ENCODE peak calls at places on chromosome 16, in seven cellular contexts. Z is A549, P is ovary, X is Peyer's patch, B is uterus, E is adrenal gland, A is GM12892. G is an unnamed sample.

GRCh38 chr16:51152691-51153261 is 1.7 kb upstream of the SALL1 start:
- DNase-seq in Z (no peak), B (peak), P (no peak), A (no peak), X (no peak), E (no peak), G (peak)

GRCh38 chr16:23398987-23399805 is 53.8 kb downstream of the COG7 start:
- DNase-seq in P (no peak), X (no peak), A (no peak), Z (no peak), B (no peak), E (no peak), G (no peak)

GRCh38 chr16:60295451-60295850 is 1561.3 kb upstream of the GOT2 start:
- DNase-seq in A (no peak), X (no peak), Z (no peak), E (no peak), P (no peak), B (no peak), G (no peak)

GRCh38 chr16:23679274-23679985 is 741 bp downstream of the PLK1 start:
- DNase-seq in E (no peak), P (no peak), Z (peak), X (peak), A (peak), B (no peak), G (peak)

GRCh38 chr16:49439050-49439449 is 65.4 kb downstream of the C16orf78 start:
- DNase-seq in E (no peak), B (no peak), X (no peak), P (no peak), Z (no peak), A (no peak), G (no peak)

GRCh38 chr16:88878967-88879787 is 12.7 kb upstream of the PABPN1L start:
- DNase-seq in B (no peak), Z (no peak), P (no peak), A (no peak), X (no peak), E (no peak), G (no peak)

GRCh38 chr16:4663756-4664465 is 29.5 kb upstream of the NUDT16L1 start:
- DNase-seq in Z (no peak), P (no peak), A (no peak), B (no peak), X (peak), E (peak), G (no peak)

GRCh38 chr16:87203060-87203656 is 114.0 kb downstream of the C16orf95 start:
- DNase-seq in E (peak), Z (peak), X (peak), B (no peak), A (peak), P (no peak), G (peak)

GRCh38 chr16:67874147-67874771 is 1.4 kb downstream of the EDC4 start:
- DNase-seq in P (no peak), A (no peak), X (no peak), B (no peak), Z (no peak), E (no peak), G (no peak)

GRCh38 chr16:56576585-56577299 is 11.9 kb downstream of the MT4 start:
- DNase-seq in X (peak), A (peak), Z (peak), P (peak), E (peak), B (peak), G (peak)

GRCh38 chr16:72819345-72819744 is 228.6 kb downstream of the ZFHX3 start:
- DNase-seq in B (no peak), E (no peak), A (no peak), X (no peak), Z (no peak), P (no peak), G (peak)

GRCh38 chr16:24499193-24499814 is 40.1 kb upstream of the RBBP6 start:
- DNase-seq in A (no peak), X (no peak), P (no peak), Z (peak), B (no peak), E (peak), G (peak)

GRCh38 chr16:88284626-88285513 is 97.9 kb upstream of the ZNF469 start:
- DNase-seq in B (no peak), A (no peak), X (no peak), P (no peak), E (no peak), Z (no peak), G (no peak)

GRCh38 chr16:81558077-81558443 is 113.5 kb downstream of the CMIP start:
- DNase-seq in B (no peak), A (no peak), E (no peak), P (no peak), X (no peak), Z (no peak), G (no peak)

GRCh38 chr16:56911771-56912541 is 20.0 kb upstream of the HERPUD1 start:
- DNase-seq in B (no peak), X (no peak), P (peak), Z (no peak), E (peak), A (peak), G (peak)

GRCh38 chr16:28202147-28202746 is 9.5 kb downstream of the XPO6 start:
- DNase-seq in P (no peak), Z (no peak), A (no peak), X (no peak), B (no peak), E (no peak), G (peak)

GRCh38 chr16:77276686-77277085 is 77.5 kb downstream of the SYCE1L start:
- DNase-seq in B (no peak), E (no peak), Z (no peak), X (no peak), A (no peak), P (no peak), G (no peak)

GRCh38 chr16:23739516-23739915 is 15.3 kb upstream of the CHP2 start:
- DNase-seq in B (no peak), X (no peak), A (no peak), Z (no peak), E (no peak), P (no peak), G (no peak)

GRCh38 chr16:56860226-56861020 is 4.6 kb upstream of the SLC12A3 start:
- DNase-seq in Z (no peak), B (no peak), P (no peak), A (peak), E (no peak), X (no peak), G (no peak)

GRCh38 chr16:53773150-53773846 is 69.3 kb downstream of the FTO start:
- DNase-seq in Z (peak), B (peak), E (peak), P (no peak), A (no peak), X (no peak), G (peak)

GRCh38 chr16:87426423-87427215 is 34.5 kb downstream of the MAP1LC3B start:
- DNase-seq in A (no peak), X (no peak), P (no peak), E (no peak), Z (no peak), B (no peak), G (no peak)

GRCh38 chr16:57955572-57955971 is 15.4 kb downstream of the CNGB1 start:
- DNase-seq in A (no peak), X (no peak), Z (peak), E (peak), P (no peak), B (no peak), G (no peak)

GRCh38 chr16:56606688-56607618 is 1.4 kb upstream of the MT2A start:
- DNase-seq in Z (peak), X (peak), E (peak), B (peak), P (peak), A (no peak), G (peak)

GRCh38 chr16:69378036-69378435 is 7.8 kb downstream of the TERF2 start:
- DNase-seq in X (no peak), E (no peak), Z (no peak), P (no peak), A (no peak), B (no peak), G (no peak)
- TF ChIP-seq POLR2A in X (no peak), E (no peak), Z (no peak), P (no peak), A (no peak), B (no peak), G (no peak)

GRCh38 chr16:84819644-84820304 is at the start of gene CRISPLD2:
- DNase-seq in Z (peak), X (peak), E (peak), P (peak), A (peak), B (peak), G (peak)
- TF ChIP-seq POLR2A in Z (peak), X (peak), E (peak), P (peak), A (no peak), B (peak), G (peak)

DNA sequence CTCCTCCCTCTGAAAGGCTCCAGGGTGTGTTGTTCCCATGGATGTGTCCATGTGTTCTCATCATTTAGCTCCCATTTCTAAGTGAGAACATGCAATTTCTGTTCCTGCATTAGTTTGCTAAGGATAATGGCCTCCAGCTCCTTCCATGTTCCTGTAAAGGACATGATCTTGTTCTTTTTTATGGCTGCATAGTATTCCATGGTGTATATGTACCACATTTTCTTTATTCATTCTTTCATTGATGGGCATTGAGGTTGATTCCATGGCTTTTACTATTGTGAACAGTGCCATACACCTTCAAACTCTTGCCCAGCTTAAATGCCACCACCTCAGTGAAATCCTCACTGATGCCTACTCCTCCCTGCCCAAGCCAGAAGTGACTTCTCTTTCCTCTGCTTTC is 4.5 kb upstream of the ORAI3 start:
- DNase-seq in E (no peak), X (no peak), P (no peak), Z (no peak), B (no peak), A (no peak), G (no peak)
- TF ChIP-seq POLR2A in E (no peak), X (no peak), P (no peak), Z (no peak), B (no peak), A (no peak), G (no peak)

DNA sequence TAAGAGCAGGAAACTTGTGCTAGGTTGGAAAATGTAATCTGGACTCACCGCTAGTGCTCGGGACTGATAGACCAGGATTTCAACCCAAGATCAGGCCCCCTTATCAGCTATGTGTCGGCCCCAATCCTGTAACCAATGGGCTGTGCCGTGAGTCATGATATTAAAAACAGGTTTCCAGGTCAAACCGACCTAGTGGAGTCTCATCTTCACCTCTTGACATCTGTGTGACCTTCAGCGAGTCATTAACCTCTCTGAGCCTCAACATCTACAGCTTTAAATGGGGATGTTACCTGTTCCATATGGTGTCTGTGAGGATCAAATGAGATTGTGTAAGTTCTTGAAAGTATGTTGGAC is 512 bp downstream of the PMM2 start:
- DNase-seq in Z (no peak), X (no peak), E (no peak), B (no peak), P (no peak), A (no peak), G (no peak)
- TF ChIP-seq POLR2A in Z (no peak), X (no peak), E (no peak), B (no peak), P (no peak), A (no peak), G (no peak)

DNA sequence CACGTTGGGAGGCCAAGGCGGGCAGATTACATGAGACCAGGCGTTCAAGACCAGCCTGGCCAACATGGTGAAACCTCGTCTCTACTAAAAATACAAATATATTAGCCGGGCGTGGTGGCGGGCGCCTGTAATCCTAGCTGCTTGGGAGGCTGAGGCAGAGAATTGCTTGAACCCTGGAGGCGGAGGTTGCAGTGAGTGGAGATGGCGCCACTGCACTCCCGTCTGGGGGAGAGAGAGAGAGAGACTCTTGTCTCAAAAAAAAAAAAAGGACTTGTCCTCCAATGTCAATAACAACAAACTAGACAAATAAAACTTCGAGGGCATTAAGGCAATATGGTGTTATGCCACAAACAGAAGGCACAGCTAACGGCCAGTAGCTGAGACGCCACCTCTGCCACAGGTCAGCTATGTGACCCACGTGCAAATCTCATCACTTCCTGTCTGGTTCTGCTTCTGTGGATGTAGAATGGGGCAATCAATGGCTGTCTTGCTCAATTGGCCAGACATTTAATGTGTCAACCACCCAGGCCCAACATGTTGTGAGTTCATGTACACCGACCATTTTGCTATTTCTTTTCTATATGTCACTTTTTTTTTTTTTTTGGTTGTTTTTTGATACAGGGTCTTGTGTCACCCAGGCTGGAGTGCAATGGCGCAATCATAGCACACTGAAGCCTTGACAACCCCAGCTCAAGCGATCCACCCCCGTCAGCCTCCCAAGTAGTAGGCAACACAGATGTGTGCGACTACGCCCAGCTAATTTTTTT is 834 bp upstream of the TXNDC11 start:
- DNase-seq in P (peak), Z (peak), X (no peak), B (peak), A (no peak), E (peak), G (no peak)
- TF ChIP-seq POLR2A in P (no peak), Z (no peak), X (no peak), B (no peak), A (no peak), E (no peak), G (no peak)

GRCh38 chr16:1026784-1027415 is 45.3 kb downstream of the SOX8 start:
- DNase-seq in E (no peak), P (no peak), A (no peak), B (no peak), Z (no peak), X (no peak), G (no peak)
- TF ChIP-seq POLR2A in E (no peak), P (no peak), A (no peak), B (no peak), Z (no peak), X (no peak), G (no peak)

DNA sequence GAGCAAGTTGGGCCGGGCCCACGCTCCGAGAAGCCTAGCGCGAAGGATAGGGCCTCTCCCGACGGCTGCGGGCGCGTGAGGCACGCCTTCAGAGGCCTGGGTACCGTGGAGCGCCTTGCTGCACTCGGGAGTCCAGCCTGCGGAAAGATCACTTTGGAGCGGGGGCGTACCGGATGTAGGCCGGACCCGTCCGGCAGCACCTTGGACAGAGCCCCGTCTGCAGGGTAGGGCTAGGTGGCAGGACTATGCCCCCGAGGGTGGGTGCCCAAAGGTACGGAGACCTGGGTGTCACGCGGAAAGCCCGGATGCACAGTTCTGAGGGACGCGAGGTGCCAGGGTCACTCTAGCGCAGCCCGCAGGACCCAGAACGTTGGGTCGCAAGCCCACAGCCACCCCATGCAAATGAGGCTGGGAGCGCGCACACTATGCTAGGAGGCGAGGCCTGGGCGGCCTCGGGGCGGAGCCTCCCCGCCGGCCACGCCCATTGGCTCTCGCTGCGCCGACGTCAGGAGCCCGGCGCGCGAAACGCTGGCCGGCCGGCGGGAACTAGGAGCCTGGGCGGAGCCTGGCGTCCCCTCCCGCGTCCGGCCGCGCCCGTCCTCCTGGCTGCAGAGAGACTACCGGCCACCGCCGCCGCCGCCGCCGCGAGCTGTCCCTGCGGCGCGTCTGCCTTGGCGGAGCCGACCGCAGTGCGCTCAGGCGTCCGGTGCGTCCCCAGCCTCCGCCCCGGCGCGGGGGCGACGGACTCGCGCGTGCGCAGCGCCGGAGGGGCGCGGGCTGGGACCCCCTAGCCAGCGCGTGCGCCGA is at the start of gene PAQR4:
- DNase-seq in Z (peak), X (peak), A (peak), P (peak), E (peak), B (peak), G (peak)
- TF ChIP-seq POLR2A in Z (no peak), X (peak), A (no peak), P (no peak), E (no peak), B (no peak), G (peak)

DNA sequence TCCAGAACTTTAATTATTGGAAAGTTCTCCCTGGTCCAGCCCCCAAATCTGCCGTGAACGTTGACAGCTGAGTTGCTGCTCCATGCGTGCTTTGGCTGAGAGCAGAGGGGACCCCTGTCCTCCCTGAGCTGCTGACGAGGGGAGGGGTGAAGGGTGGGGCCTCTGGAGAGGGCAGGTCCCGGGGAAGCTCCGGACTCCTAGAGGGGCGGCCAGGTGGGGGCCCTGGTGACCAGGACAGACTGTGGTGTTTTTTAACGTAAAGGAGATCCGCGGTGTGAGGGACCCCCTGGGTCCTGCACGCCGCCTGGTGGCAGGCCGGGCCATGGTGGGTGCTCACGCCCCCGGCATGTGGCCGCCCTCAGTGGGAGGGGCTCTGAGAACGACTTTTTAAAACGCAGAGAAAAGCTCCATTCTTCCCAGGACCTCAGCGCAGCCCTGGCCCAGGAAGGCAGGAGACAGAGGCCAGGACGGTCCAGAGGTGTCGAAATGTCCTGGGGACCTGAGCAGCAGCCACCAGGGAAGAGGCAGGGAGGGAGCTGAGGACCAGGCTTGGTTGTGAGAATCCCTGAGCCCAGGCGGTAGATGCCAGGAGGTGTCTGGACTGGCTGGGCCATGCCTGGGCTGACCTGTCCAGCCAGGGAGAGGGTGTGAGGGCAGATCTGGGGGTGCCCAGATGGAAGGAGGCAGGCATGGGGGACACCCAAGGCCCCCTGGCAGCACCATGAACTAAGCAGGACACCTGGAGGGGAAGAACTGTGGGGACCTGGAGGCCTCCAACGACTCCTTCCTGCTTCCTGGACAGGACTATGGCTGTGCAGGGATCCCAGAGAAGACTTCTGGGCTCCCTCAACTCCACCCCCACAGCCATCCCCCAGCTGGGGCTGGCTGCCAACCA is at the start of gene MC1R:
- DNase-seq in E (no peak), Z (peak), X (no peak), A (peak), B (no peak), P (no peak), G (no peak)
- TF ChIP-seq POLR2A in E (no peak), Z (peak), X (no peak), A (no peak), B (no peak), P (no peak), G (no peak)

GRCh38 chr16:31038993-31039392 is 5.6 kb downstream of the STX4 start:
- DNase-seq in X (no peak), B (no peak), E (no peak), Z (no peak), P (no peak), A (no peak), G (no peak)

GRCh38 chr16:31029272-31029671 is 4.1 kb upstream of the STX4 start:
- DNase-seq in X (no peak), Z (no peak), P (no peak), A (no peak), B (no peak), E (no peak), G (no peak)

GRCh38 chr16:31032736-31033708 is at the start of gene STX4:
- DNase-seq in Z (peak), P (peak), B (peak), E (peak), A (peak), X (peak), G (peak)

GRCh38 chr16:31033709-31034492 is 543 bp downstream of the STX4 start:
- DNase-seq in A (peak), X (peak), Z (peak), E (peak), P (peak), B (peak), G (peak)
- TF ChIP-seq POLR2A in A (no peak), X (peak), Z (no peak), E (no peak), P (peak), B (peak), G (peak)